ENCODE peak calls at places on chromosomes 12 and 14, in eight cellular contexts. Y is upper lobe of left lung; F is keratinocyte; U is stomach; T is tibial artery; M is ovary; Z is right atrium auricular region; R is CD8-positive, alpha-beta T cell. V is an unnamed sample.

GRCh38 chr12:114701104-114701414 is 17.1 kb upstream of the TBX3 start:
- DNase-seq in Y (no peak), U (no peak), Z (no peak), R (no peak), M (no peak), F (no peak), T (no peak), V (no peak)

GRCh38 chr12:51848843-51849735 is 571 bp upstream of the FIGNL2 start:
- DNase-seq in M (no peak), Z (no peak), R (no peak), Y (peak; percentile 78), T (no peak), U (no peak), F (no peak), V (no peak)

GRCh38 chr12:51726931-51727330 is 121.6 kb downstream of the FIGNL2 start:
- DNase-seq in U (no peak), Y (no peak), R (no peak), T (no peak), M (no peak), F (no peak), Z (no peak), V (no peak)

GRCh38 chr14:73935666-73936065 is 14.2 kb downstream of the FAM161B start:
- DNase-seq in Z (no peak), M (no peak), Y (no peak), F (no peak), U (no peak), T (no peak), R (no peak), V (no peak)

GRCh38 chr12:79897617-79898016 is 37.3 kb downstream of the PPP1R12A start:
- DNase-seq in Y (no peak), T (no peak), M (no peak), F (peak; percentile 78), U (no peak), R (no peak), Z (no peak), V (no peak)

GRCh38 chr14:55389330-55389729 is 22.3 kb downstream of the ATG14 start:
- DNase-seq in F (no peak), T (no peak), R (no peak), Y (no peak), U (no peak), M (no peak), Z (no peak), V (no peak)

GRCh38 chr12:4918950-4919660 is 9.4 kb downstream of the KCNA1 start:
- DNase-seq in F (no peak), T (no peak), M (no peak), U (no peak), R (no peak), Y (no peak), Z (no peak), V (peak; percentile 13)

GRCh38 chr12:99284161-99284560 is 363.4 kb upstream of the GARIN6 start:
- DNase-seq in F (no peak), M (no peak), Z (no peak), U (no peak), T (no peak), Y (no peak), R (no peak), V (no peak)

GRCh38 chr14:104344815-104345214 is 206.4 kb downstream of the KIF26A start:
- DNase-seq in F (no peak), U (no peak), M (no peak), T (no peak), Z (no peak), R (no peak), Y (no peak), V (no peak)

GRCh38 chr12:55712154-55712553 is 3.7 kb upstream of the BLOC1S1 start:
- DNase-seq in R (no peak), U (no peak), Y (no peak), T (no peak), F (no peak), Z (no peak), M (no peak), V (no peak)

GRCh38 chr14:93880025-93880820 is 46.9 kb upstream of the FAM181A start:
- DNase-seq in U (no peak), F (no peak), M (no peak), R (no peak), Y (no peak), Z (no peak), T (peak; percentile 52), V (no peak)

GRCh38 chr12:70309348-70309747 is 56.7 kb upstream of the KCNMB4 start:
- DNase-seq in Z (no peak), F (no peak), M (no peak), T (no peak), U (no peak), Y (no peak), R (no peak), V (no peak)

GRCh38 chr14:47442206-47442605 is 233.2 kb downstream of the MDGA2 start:
- DNase-seq in R (no peak), Y (no peak), F (no peak), T (no peak), Z (no peak), U (no peak), M (no peak), V (no peak)

GRCh38 chr12:87676726-87677125 is 352.5 kb downstream of the C12orf50 start:
- DNase-seq in T (no peak), M (no peak), R (no peak), U (no peak), F (no peak), Z (no peak), Y (no peak), V (no peak)

GRCh38 chr12:29546000-29546399 is 48.5 kb upstream of the OVCH1 start:
- DNase-seq in T (no peak), Y (no peak), F (no peak), Z (no peak), M (no peak), U (no peak), R (no peak), V (no peak)

GRCh38 chr12:128976120-128976519 is 122.8 kb downstream of the GLT1D1 start:
- DNase-seq in Z (no peak), F (no peak), Y (no peak), T (no peak), M (no peak), U (no peak), R (no peak), V (no peak)

GRCh38 chr12:95300286-95300685 is 82.7 kb downstream of the VEZT start:
- DNase-seq in T (no peak), Z (no peak), F (no peak), Y (no peak), M (no peak), U (no peak), R (no peak), V (no peak)
- H3K36me3 ChIP-seq in T (peaks cover 46% of the 10 kb centered on the region), Z (peaks cover 48% of the 10 kb centered on the region), F (peaks cover 4% of the 10 kb centered on the region), Y (peaks cover 14% of the 10 kb centered on the region), M (no peaks in the 10 kb centered on the region), U (peaks cover 19% of the 10 kb centered on the region), R (peaks cover 20% of the 10 kb centered on the region), V (peaks cover 5% of the 10 kb centered on the region)

DNA sequence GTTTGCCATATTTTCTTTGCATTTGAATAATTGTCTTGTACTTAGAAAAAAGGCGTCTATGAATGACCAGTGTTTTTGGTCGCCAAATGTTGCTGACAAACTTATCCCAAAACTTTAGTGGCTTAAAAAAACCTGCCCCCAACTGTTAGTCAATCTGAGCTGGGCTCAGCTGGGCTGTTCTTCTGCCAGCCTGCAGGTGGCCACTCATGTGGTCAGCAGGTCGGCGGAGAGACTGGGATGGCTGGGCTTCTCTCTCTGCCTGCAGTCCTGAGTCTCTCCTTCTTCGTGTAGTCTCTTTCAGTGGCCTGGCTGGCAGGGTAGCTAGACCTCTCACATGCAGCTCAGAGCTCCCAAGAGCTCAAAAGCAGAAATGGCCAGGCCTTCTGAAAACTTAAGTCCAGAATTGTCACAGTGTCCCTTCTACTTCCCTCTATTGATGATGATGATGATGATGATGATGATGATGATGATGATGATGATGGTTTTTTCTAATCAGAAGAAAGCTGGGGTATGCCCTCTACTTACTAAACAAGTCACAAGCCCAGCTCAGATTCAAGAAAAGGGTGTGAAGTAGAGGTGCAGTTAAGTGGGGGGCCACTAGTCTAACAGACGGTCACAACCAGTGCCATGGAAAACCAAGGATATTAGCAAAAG is 87.9 kb downstream of the PTPN11 start:
- DNase-seq in Z (no peak), R (no peak), M (no peak), Y (no peak), F (no peak), T (no peak), U (no peak), V (no peak)
- TF ChIP-seq CTCF in Z (no peak), R (no peak), M (no peak), Y (no peak), F (no peak), T (no peak), U (no peak), V (no peak)

GRCh38 chr12:123141615-123142517 is 9.0 kb downstream of the PITPNM2 start:
- DNase-seq in T (peak; percentile 65), Y (no peak), R (no peak), Z (peak; percentile 85), M (peak; percentile 80), F (no peak), U (peak; percentile 64), V (no peak)

GRCh38 chr12:123142518-123142840 is 8.4 kb downstream of the PITPNM2 start:
- DNase-seq in Z (no peak), U (no peak), Y (no peak), M (no peak), T (no peak), R (no peak), F (no peak), V (no peak)

GRCh38 chr12:123140675-123141614 is 9.9 kb downstream of the PITPNM2 start:
- DNase-seq in Z (no peak), Y (no peak), F (no peak), M (no peak), T (no peak), U (no peak), R (no peak), V (no peak)

GRCh38 chr12:123142948-123143752 is 7.7 kb downstream of the PITPNM2 start:
- DNase-seq in U (no peak), Z (no peak), T (no peak), F (no peak), R (no peak), M (no peak), Y (no peak), V (no peak)

DNA sequence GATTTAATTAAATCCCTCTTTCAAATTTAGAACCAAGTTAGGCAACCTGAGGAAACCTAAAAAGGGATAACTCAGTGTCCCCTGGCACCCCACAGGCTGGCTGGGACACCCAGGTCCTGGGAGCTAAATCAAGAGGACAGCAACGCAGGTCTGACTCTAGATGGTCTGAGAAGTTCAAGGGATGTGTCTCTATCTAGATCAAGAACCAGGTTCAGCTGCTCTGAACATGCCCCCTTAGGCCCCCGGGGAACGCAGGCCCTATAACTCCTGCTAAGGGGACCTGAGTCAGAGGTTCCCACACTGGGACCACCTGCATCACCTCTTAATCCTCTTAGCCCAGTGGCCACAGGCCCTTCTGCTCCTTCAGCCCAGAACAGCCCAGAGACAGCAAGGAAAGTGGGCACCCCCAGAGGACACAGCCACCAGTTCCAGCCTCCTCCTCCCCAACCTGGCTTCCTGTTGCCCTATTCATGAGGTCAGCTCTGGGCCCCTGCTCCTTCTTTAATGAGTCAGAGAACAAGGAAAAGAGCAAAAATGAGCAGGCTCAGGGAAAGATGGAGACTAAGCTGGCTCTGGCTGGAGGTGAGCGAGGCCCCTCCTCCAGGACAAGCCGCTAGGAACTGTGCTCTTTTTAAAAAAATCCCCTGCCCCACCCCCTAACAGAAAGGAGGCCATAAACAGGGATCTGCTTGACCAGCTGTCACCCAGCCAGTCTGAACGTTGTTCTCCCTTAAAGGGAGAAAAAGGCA is 10.8 kb downstream of the PITPNM2 start:
- DNase-seq in Z (peak; percentile 63), M (peak; percentile 59), Y (no peak), U (no peak), R (no peak), T (no peak), F (peak; percentile 35), V (no peak)
- H3K4me1 ChIP-seq in Z (peaks cover 47% of the 10 kb centered on the region), M (peaks cover 36% of the 10 kb centered on the region), Y (peaks cover 45% of the 10 kb centered on the region), U (peaks cover 57% of the 10 kb centered on the region), R (peaks cover 29% of the 10 kb centered on the region), T (peaks cover 36% of the 10 kb centered on the region), F (peaks cover 29% of the 10 kb centered on the region), V (peaks cover 10% of the 10 kb centered on the region)

GRCh38 chr12:6935551-6936377 is 7.9 kb upstream of the RNU7-1 start:
- DNase-seq in T (no peak), U (no peak), F (no peak), Y (no peak), Z (no peak), R (no peak), M (no peak), V (no peak)
- H3K36me3 ChIP-seq in T (peaks cover 51% of the 10 kb centered on the region), U (peaks cover 22% of the 10 kb centered on the region), F (peaks cover 18% of the 10 kb centered on the region), Y (peaks cover 33% of the 10 kb centered on the region), Z (peaks cover 28% of the 10 kb centered on the region), R (no peaks in the 10 kb centered on the region), M (no peaks in the 10 kb centered on the region), V (peaks cover 4% of the 10 kb centered on the region)

V was measured in prostate gland.